ENCODE peak calls at places on chromosome 18, in four cellular contexts. One of them, this sample, is unnamed.

GRCh38 chr18:8162797-8163196 is 446.4 kb upstream of the RAB12 start:
- DNase-seq in GM12892: no peak
- DNase-seq in DMS 273 treated with DMSO at 0.1 percent for 48 hours: no peak
- DNase-seq in ureter: no peak
- DNase-seq in this sample: no peak

GRCh38 chr18:54734059-54734458 is 94.2 kb upstream of the RAB27B start:
- DNase-seq in GM12892: no peak
- DNase-seq in DMS 273 treated with DMSO at 0.1 percent for 48 hours: no peak
- DNase-seq in ureter: no peak
- DNase-seq in this sample: no peak

GRCh38 chr18:32974421-32975165 is 201.8 kb upstream of the KLHL14 start:
- DNase-seq in GM12892: no peak
- DNase-seq in DMS 273 treated with DMSO at 0.1 percent for 48 hours: no peak
- DNase-seq in ureter: no peak
- DNase-seq in this sample: no peak

GRCh38 chr18:45201489-45201888 is 413.8 kb upstream of the SLC14A2 start:
- DNase-seq in GM12892: no peak
- DNase-seq in DMS 273 treated with DMSO at 0.1 percent for 48 hours: no peak
- DNase-seq in ureter: no peak
- DNase-seq in this sample: no peak

GRCh38 chr18:10995576-10995975 is 153.8 kb downstream of the PIEZO2 start:
- DNase-seq in GM12892: no peak
- DNase-seq in DMS 273 treated with DMSO at 0.1 percent for 48 hours: no peak
- DNase-seq in ureter: no peak
- DNase-seq in this sample: peak; percentile 12

GRCh38 chr18:13577091-13577697 is 149.2 kb downstream of the FAM210A start:
- DNase-seq in GM12892: peak; percentile 45
- DNase-seq in DMS 273 treated with DMSO at 0.1 percent for 48 hours: no peak
- DNase-seq in ureter: no peak
- DNase-seq in this sample: no peak

GRCh38 chr18:39952816-39953215 is 2002.2 kb upstream of the PIK3C3 start:
- DNase-seq in GM12892: no peak
- DNase-seq in DMS 273 treated with DMSO at 0.1 percent for 48 hours: no peak
- DNase-seq in ureter: no peak
- DNase-seq in this sample: no peak

GRCh38 chr18:75199327-75199726 is 9.6 kb downstream of the PTGR3 start:
- DNase-seq in GM12892: no peak
- DNase-seq in DMS 273 treated with DMSO at 0.1 percent for 48 hours: no peak
- DNase-seq in ureter: no peak
- DNase-seq in this sample: no peak

GRCh38 chr18:49059028-49059670 is 108.4 kb upstream of the SMAD7 start:
- DNase-seq in GM12892: no peak
- DNase-seq in DMS 273 treated with DMSO at 0.1 percent for 48 hours: no peak
- DNase-seq in ureter: no peak
- DNase-seq in this sample: no peak

GRCh38 chr18:10973579-10974260 is 175.6 kb downstream of the PIEZO2 start:
- DNase-seq in GM12892: no peak
- DNase-seq in DMS 273 treated with DMSO at 0.1 percent for 48 hours: no peak
- DNase-seq in ureter: no peak
- DNase-seq in this sample: no peak

GRCh38 chr18:48939368-48940097 is 11.2 kb downstream of the SMAD7 start:
- DNase-seq in GM12892: no peak
- DNase-seq in DMS 273 treated with DMSO at 0.1 percent for 48 hours: no peak
- DNase-seq in ureter: no peak
- DNase-seq in this sample: no peak

GRCh38 chr18:74153793-74154192 is 5.5 kb downstream of the TIMM21 start:
- DNase-seq in GM12892: no peak
- DNase-seq in DMS 273 treated with DMSO at 0.1 percent for 48 hours: no peak
- DNase-seq in ureter: no peak
- DNase-seq in this sample: no peak

GRCh38 chr18:63040788-63041410 is 278.7 kb downstream of the BCL2 start:
- DNase-seq in GM12892: no peak
- DNase-seq in DMS 273 treated with DMSO at 0.1 percent for 48 hours: no peak
- DNase-seq in ureter: no peak
- DNase-seq in this sample: peak; percentile 55

GRCh38 chr18:3248062-3248669 is 565 bp downstream of the MYL12A start:
- DNase-seq in GM12892: no peak
- DNase-seq in DMS 273 treated with DMSO at 0.1 percent for 48 hours: no peak
- DNase-seq in ureter: no peak
- DNase-seq in this sample: no peak

GRCh38 chr18:51568151-51568550 is 370.7 kb upstream of the MEX3C start:
- DNase-seq in GM12892: no peak
- DNase-seq in DMS 273 treated with DMSO at 0.1 percent for 48 hours: no peak
- DNase-seq in ureter: no peak
- DNase-seq in this sample: no peak

GRCh38 chr18:70907673-70908072 is 618.8 kb downstream of the SOCS6 start:
- DNase-seq in GM12892: no peak
- DNase-seq in DMS 273 treated with DMSO at 0.1 percent for 48 hours: no peak
- DNase-seq in ureter: no peak
- DNase-seq in this sample: no peak

GRCh38 chr18:58314284-58314683 is 270.3 kb downstream of the NEDD4L start:
- DNase-seq in GM12892: no peak
- DNase-seq in DMS 273 treated with DMSO at 0.1 percent for 48 hours: no peak
- DNase-seq in ureter: peak; percentile 56
- DNase-seq in this sample: no peak

GRCh38 chr18:77099501-77100370 is 32.8 kb downstream of the MBP start:
- DNase-seq in GM12892: no peak
- DNase-seq in DMS 273 treated with DMSO at 0.1 percent for 48 hours: no peak
- DNase-seq in ureter: peak; percentile 42
- DNase-seq in this sample: no peak

GRCh38 chr18:47263828-47264314 is 12.4 kb upstream of the SKOR2 start:
- DNase-seq in GM12892: no peak
- DNase-seq in DMS 273 treated with DMSO at 0.1 percent for 48 hours: no peak
- DNase-seq in ureter: no peak
- DNase-seq in this sample: no peak

GRCh38 chr18:59704146-59704545 is 6.9 kb upstream of the CCBE1 start:
- DNase-seq in GM12892: no peak
- DNase-seq in DMS 273 treated with DMSO at 0.1 percent for 48 hours: no peak
- DNase-seq in ureter: no peak
- DNase-seq in this sample: no peak